ENCODE peak calls at places on chromosome 10, in nine cellular contexts. G is HepG2, A is vagina, Z is transverse colon, N is upper lobe of left lung, S is GM10248, V is fibroblast of pulmonary artery, H is astrocyte of the spinal cord, U is BJ. L is an unnamed sample.

GRCh38 chr10:30176776-30177533 is 117.6 kb upstream of the JCAD start:
- DNase-seq in G (no peak), H (no peak), N (no peak), S (no peak), V (no peak), U (no peak), Z (no peak), A (no peak), L (no peak)

GRCh38 chr10:49161411-49161997 is 26.7 kb downstream of the TMEM273 start:
- DNase-seq in Z (no peak), N (no peak), A (peak; percentile 81), S (no peak), G (no peak), V (peak; percentile 46), H (peak; percentile 60), U (no peak), L (peak; percentile 44)

GRCh38 chr10:4623200-4623599 is 202.8 kb upstream of the AKR1E2 start:
- DNase-seq in Z (no peak), H (no peak), U (no peak), N (no peak), S (peak; percentile 5), A (no peak), V (no peak), G (no peak), L (no peak)

GRCh38 chr10:43264324-43264986 is 2.4 kb downstream of the RASGEF1A start:
- DNase-seq in V (no peak), G (no peak), U (no peak), A (no peak), H (no peak), N (no peak), S (no peak), Z (peak; percentile 5), L (no peak)

GRCh38 chr10:13987472-13987871 is 343.3 kb downstream of the FRMD4A start:
- DNase-seq in Z (no peak), H (peak; percentile 88), A (no peak), U (no peak), V (peak; percentile 67), N (no peak), G (no peak), S (no peak), L (no peak)

GRCh38 chr10:27030060-27030459 is 70.2 kb downstream of the ANKRD26 start:
- DNase-seq in A (no peak), V (no peak), S (no peak), N (no peak), Z (no peak), U (no peak), H (no peak), G (no peak), L (no peak)

GRCh38 chr10:5595591-5596590 is 70.5 kb downstream of the ASB13 start:
- DNase-seq in H (peak; percentile 91), G (no peak), U (peak; percentile 85), S (no peak), A (no peak), N (no peak), Z (no peak), V (peak; percentile 82), L (no peak)

GRCh38 chr10:106931159-106931852 is 233.2 kb downstream of the SORCS1 start:
- DNase-seq in G (peak; percentile 48), S (peak; percentile 59), U (no peak), A (no peak), Z (no peak), N (peak; percentile 59), H (no peak), V (no peak), L (no peak)

GRCh38 chr10:97537186-97537869 is 35.3 kb upstream of the ANKRD2 start:
- DNase-seq in N (no peak), H (no peak), A (no peak), S (no peak), Z (no peak), V (no peak), U (no peak), G (no peak), L (no peak)

GRCh38 chr10:77351386-77351785 is 286.2 kb downstream of the KCNMA1 start:
- DNase-seq in V (no peak), N (no peak), A (no peak), S (no peak), U (no peak), Z (no peak), H (peak; percentile 72), G (no peak), L (no peak)

GRCh38 chr10:84607044-84607443 is 278.7 kb downstream of the CCSER2 start:
- DNase-seq in S (no peak), A (no peak), V (no peak), U (no peak), N (no peak), Z (no peak), H (no peak), G (no peak), L (no peak)

GRCh38 chr10:73743905-73744689 is at the start of gene SEC24C:
- DNase-seq in N (peak; percentile 94), Z (peak; percentile 98), S (peak; percentile 94), H (peak; percentile 97), V (peak; percentile 96), U (peak; percentile 74), A (no peak), G (peak; percentile 95), L (peak; percentile 97)
- TF ChIP-seq CTCF in N (peak; percentile 23), Z (peak; percentile 27), S (no peak), H (no peak), V (no peak), U (no peak), A (no peak), G (no peak), L (no peak)

GRCh38 chr10:3476640-3477448 is 304.3 kb upstream of the PITRM1 start:
- DNase-seq in S (no peak), H (no peak), U (no peak), Z (no peak), V (no peak), N (no peak), G (no peak), A (no peak), L (no peak)
- TF ChIP-seq CTCF in S (no peak), H (peak; percentile 19), U (no peak), Z (no peak), V (no peak), N (no peak), G (no peak), A (no peak), L (peak; percentile 5)

DNA sequence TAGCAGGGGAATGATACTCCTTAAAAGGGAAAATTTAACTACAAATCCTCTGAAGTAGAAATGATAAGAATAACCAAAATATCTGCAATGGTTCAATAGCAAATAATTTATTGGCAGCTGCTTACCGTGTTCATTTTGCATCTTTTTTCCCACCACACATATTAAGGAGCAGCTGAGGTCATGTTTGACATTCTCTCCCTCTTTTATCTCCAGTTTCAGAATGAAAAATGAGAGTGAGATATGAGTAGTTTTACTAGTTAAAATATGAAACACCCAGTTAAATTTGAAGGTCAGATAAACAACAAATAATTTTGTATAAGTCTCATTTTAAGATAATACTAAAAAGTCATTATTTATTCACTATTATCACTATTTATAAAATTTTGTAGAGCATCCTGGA is 3.1 kb downstream of the LIPN start:
- DNase-seq in Z (no peak), V (no peak), A (no peak), N (no peak), H (no peak), S (no peak), G (no peak), U (no peak), L (no peak)
- TF ChIP-seq CTCF in Z (no peak), V (no peak), A (no peak), N (no peak), H (no peak), S (no peak), G (no peak), U (no peak), L (no peak)

DNA sequence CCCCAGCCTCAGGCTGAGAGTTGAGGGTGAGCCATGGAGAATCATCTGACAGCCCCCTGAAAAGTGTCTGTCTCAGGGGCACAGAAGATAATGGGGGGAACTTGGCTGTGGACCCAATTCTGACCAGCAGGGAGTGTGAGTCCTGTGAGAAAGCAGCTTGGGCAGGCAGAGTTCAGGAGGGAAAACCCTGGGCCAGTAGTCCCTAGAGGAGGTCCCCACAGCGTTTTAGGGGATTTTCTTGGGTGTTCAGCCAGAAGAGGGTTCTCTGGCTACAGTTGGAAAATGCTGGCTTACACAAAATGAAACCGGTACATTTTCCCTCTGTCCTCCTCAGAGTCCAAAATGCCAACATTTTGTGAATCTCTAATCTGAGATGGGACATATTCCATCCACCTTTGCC is 35.8 kb upstream of the TRIM8 start:
- DNase-seq in V (no peak), N (no peak), G (no peak), U (no peak), A (no peak), S (peak; percentile 66), H (no peak), Z (no peak), L (no peak)
- TF ChIP-seq CTCF in V (no peak), N (no peak), G (no peak), U (no peak), A (no peak), S (peak; percentile 33), H (no peak), Z (no peak), L (no peak)

GRCh38 chr10:131088619-131089018 is 222.9 kb downstream of the TCERG1L start:
- DNase-seq in H (no peak), N (no peak), V (no peak), G (no peak), Z (no peak), A (no peak), U (no peak), S (no peak), L (no peak)
- TF ChIP-seq CTCF in H (no peak), N (no peak), V (no peak), G (no peak), Z (no peak), A (no peak), U (no peak), S (no peak), L (no peak)

GRCh38 chr10:32646535-32646934 is 200.6 kb downstream of the CCDC7 start:
- DNase-seq in U (no peak), S (no peak), Z (no peak), A (no peak), G (no peak), V (no peak), N (no peak), H (no peak), L (no peak)

DNA sequence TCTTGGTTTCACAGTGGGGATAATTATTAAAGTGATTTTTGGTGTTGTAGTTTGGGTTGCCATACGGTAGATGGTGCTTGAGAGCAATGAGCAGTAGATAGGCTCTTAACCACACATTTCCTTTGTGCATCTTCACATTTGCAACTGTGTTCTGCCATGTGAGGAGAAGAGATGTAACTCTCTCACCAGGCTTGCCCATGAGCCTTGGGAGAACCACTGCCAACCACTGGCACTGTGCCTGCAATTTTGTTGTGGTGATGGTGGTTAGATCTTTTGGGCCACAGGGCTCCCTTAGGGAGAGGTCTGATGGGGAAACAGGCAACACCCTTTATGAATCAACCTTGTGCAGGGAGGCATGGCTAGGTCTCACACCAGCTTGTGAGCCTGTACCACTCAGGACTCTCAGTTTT is 204.3 kb downstream of the CCDC7 start:
- DNase-seq in G (no peak), H (no peak), U (no peak), N (no peak), A (no peak), Z (no peak), V (peak; percentile 1), S (no peak), L (no peak)
- TF ChIP-seq CTCF in G (peak; percentile 25), H (no peak), U (no peak), N (no peak), A (no peak), Z (no peak), V (no peak), S (peak; percentile 20), L (no peak)